ENCODE peak calls at places on chromosomes 11 and 22, in six cellular contexts. J, D, V, T, F and X are unnamed samples.

GRCh38 chr11:114773541-114774338 is 95.4 kb downstream of the NXPE2 start:
- DNase-seq in J (no peak), D (no peak), V (no peak), T (no peak), F (no peak), X (no peak)

GRCh38 chr11:19715373-19715772 is 2.7 kb downstream of the NAV2 start:
- DNase-seq in J (no peak), D (peak; percentile 74), V (no peak), T (no peak), F (no peak), X (no peak)

GRCh38 chr11:26228778-26229177 is 103.2 kb upstream of the ANO3 start:
- DNase-seq in J (no peak), D (no peak), V (no peak), T (no peak), F (no peak), X (no peak)

GRCh38 chr22:31143537-31143936 is 3.2 kb upstream of the PLA2G3 start:
- DNase-seq in J (no peak), D (peak; percentile 32), V (peak; percentile 12), T (no peak), F (no peak), X (no peak)

GRCh38 chr11:115590254-115590653 is 86.0 kb upstream of the CADM1 start:
- DNase-seq in J (no peak), D (no peak), V (no peak), T (no peak), F (no peak), X (peak; percentile 45)

GRCh38 chr11:80241766-80242165 is 800.9 kb upstream of the TENM4 start:
- DNase-seq in J (no peak), D (no peak), V (no peak), T (no peak), F (no peak), X (no peak)

GRCh38 chr11:117950999-117951961 is 22.1 kb upstream of the TMPRSS13 start:
- DNase-seq in J (no peak), D (no peak), V (no peak), T (no peak), F (no peak), X (no peak)

GRCh38 chr22:45994516-45995404 is 17.8 kb upstream of the WNT7B start:
- DNase-seq in J (peak; percentile 87), D (peak; percentile 90), V (peak; percentile 87), T (peak; percentile 94), F (peak; percentile 63), X (peak; percentile 91)

GRCh38 chr11:117876341-117877119 is at the start of gene FXYD6:
- DNase-seq in J (no peak), D (no peak), V (peak; percentile 76), T (peak; percentile 94), F (no peak), X (peak; percentile 84)

GRCh38 chr22:24926428-24926725 is 20.1 kb downstream of the LHFPL7 start:
- DNase-seq in J (no peak), D (no peak), V (no peak), T (no peak), F (no peak), X (no peak)

GRCh38 chr11:119320593-119321524 is 3.9 kb upstream of the MCAM start:
- DNase-seq in J (peak; percentile 64), D (peak; percentile 92), V (peak; percentile 70), T (peak; percentile 87), F (peak; percentile 32), X (no peak)

GRCh38 chr11:128891912-128892398 is 799 bp downstream of the KCNJ5 start:
- DNase-seq in J (no peak), D (no peak), V (no peak), T (peak; percentile 64), F (no peak), X (no peak)

GRCh38 chr11:33899383-33900037 is 7.6 kb upstream of the LMO2 start:
- DNase-seq in J (peak; percentile 55), D (peak; percentile 89), V (no peak), T (peak; percentile 83), F (no peak), X (peak; percentile 46)

GRCh38 chr11:128336203-128336602 is 251.2 kb downstream of the ETS1 start:
- DNase-seq in J (peak; percentile 50), D (peak; percentile 80), V (no peak), T (peak; percentile 93), F (no peak), X (peak; percentile 34)

GRCh38 chr11:75867778-75868374 is 52.9 kb downstream of the UVRAG start:
- DNase-seq in J (no peak), D (no peak), V (no peak), T (no peak), F (peak; percentile 35), X (peak; percentile 55)

GRCh38 chr22:17951315-17951714 is 73.0 kb downstream of the MICAL3 start:
- DNase-seq in J (no peak), D (no peak), V (no peak), T (no peak), F (no peak), X (no peak)

GRCh38 chr22:47197735-47198500 is 435.5 kb downstream of the TBC1D22A start:
- DNase-seq in J (no peak), D (no peak), V (peak; percentile 21), T (peak; percentile 68), F (no peak), X (no peak)

GRCh38 chr11:27926981-27927481 is 180.9 kb downstream of the KIF18A start:
- DNase-seq in J (no peak), D (no peak), V (no peak), T (no peak), F (no peak), X (no peak)

GRCh38 chr22:48635825-48636224 is 1191.8 kb downstream of the BRD1 start:
- DNase-seq in J (no peak), D (no peak), V (no peak), T (no peak), F (no peak), X (no peak)

GRCh38 chr11:7449841-7450214 is 35.5 kb upstream of the OLFML1 start:
- DNase-seq in J (no peak), D (no peak), V (no peak), T (no peak), F (no peak), X (no peak)

GRCh38 chr22:17087176-17088131 is 2.7 kb downstream of the IL17RA start:
- DNase-seq in J (no peak), D (peak; percentile 55), V (no peak), T (no peak), F (peak; percentile 40), X (no peak)

DNA sequence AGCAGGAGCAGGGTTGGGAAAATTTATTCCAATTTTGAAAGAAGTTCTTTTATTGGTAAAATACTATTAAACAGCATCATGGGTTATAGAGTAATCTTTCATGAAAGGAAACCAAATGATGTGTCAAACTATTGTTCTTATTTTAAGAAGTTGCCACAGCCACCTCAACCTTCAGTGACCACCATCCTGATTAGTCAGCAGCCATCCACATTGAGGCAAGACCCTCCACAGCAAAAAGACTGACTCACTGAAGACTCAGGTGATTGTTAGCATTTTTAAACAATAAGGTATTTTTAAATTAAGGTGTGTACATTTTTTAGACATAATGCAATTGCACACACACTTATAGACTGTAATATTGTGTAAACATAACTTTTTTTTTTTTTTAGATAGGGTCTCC is 3.7 kb upstream of the HEPHL1 start:
- DNase-seq in J (no peak), D (no peak), V (no peak), T (no peak), F (no peak), X (no peak)
- H3K4me1 ChIP-seq in J (no peaks in the 10 kb centered on the region), D (peaks cover 13% of the 10 kb centered on the region), V (no peaks in the 10 kb centered on the region), T (no peaks in the 10 kb centered on the region), F (no peaks in the 10 kb centered on the region), X (no peaks in the 10 kb centered on the region)

GRCh38 chr11:30216534-30216933 is 14.3 kb upstream of the FSHB start:
- DNase-seq in J (no peak), D (no peak), V (no peak), T (no peak), F (no peak), X (no peak)
- H3K4me1 ChIP-seq in J (no peaks in the 10 kb centered on the region), D (no peaks in the 10 kb centered on the region), V (no peaks in the 10 kb centered on the region), T (no peaks in the 10 kb centered on the region), F (no peaks in the 10 kb centered on the region), X (no peaks in the 10 kb centered on the region)

DNA sequence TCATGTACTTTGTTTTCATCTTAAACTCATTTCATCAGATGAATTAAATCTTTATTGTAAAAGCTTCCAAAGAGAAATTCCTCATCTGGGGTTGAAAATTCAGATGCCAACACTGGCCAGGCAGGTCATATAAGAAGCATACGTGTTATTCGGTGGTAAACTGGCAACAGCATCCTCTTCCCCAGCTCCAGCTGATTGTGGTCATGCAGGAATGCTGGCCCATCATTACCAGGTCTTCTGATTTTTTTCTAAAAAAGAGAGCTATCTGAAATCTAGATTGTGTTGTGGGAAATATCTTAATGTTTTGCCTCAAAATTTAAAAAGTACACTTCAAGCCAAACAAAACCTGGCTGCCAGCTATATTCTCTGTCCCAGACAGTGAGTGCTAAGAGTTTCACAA is 53.6 kb downstream of the ARFGAP2 start:
- DNase-seq in J (no peak), D (no peak), V (no peak), T (no peak), F (no peak), X (no peak)
- H3K4me1 ChIP-seq in J (no peaks in the 10 kb centered on the region), D (no peaks in the 10 kb centered on the region), V (peaks cover 5% of the 10 kb centered on the region), T (no peaks in the 10 kb centered on the region), F (peaks cover 3% of the 10 kb centered on the region), X (no peaks in the 10 kb centered on the region)

DNA sequence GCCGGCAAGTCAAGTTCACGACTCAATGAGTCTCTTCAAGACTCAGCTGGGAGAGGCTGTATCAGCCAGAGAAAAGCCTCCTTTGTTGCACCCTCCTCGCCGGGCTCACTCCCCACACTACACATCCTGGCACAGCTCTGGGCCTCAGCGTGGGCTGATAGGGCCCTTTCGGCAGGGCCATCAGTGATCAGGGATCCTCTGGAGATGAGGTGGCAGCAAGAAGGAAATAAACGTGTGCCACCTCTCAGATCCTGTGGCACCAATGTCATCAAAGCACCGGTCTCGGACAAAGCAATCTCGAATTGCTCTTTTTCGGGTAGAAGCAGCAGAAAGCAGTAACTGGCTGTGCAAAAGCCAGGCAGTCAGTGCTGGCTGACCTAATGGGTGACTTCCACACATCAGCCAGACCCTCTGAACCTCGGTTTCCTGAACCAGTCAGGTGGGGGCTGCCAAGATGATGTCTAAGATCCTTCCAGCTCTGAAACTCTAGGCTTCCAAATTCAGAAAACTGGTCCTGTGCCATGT is 2.1 kb downstream of the EHD1 start:
- DNase-seq in J (no peak), D (no peak), V (no peak), T (peak; percentile 46), F (no peak), X (no peak)
- H3K4me1 ChIP-seq in J (peaks cover 86% of the 10 kb centered on the region), D (peaks cover 75% of the 10 kb centered on the region), V (no peaks in the 10 kb centered on the region), T (peaks cover 60% of the 10 kb centered on the region), F (peaks cover 86% of the 10 kb centered on the region), X (no peaks in the 10 kb centered on the region)

DNA sequence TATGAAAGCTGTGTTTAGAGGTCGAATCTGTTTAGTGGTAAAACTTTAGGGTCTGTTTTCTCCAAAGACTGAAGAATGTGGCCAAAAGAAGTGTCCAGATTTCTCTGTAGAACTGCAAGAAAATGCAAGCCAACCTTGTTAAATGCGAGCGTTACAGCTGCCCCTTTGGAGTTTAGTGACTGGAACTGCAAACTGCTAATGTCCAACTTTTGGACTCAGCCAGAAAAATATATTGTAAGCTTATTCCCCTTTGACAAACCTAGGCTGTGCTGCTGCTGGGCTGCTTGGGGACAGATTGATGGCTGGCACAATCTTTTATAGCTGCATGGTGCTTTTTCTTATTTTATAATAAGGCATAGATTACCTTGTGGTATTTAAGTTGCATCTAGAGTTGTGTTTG is 3.9 kb downstream of the TEAD1 start:
- DNase-seq in J (no peak), D (no peak), V (no peak), T (no peak), F (no peak), X (no peak)
- H3K4me1 ChIP-seq in J (peaks cover 54% of the 10 kb centered on the region), D (peaks cover 50% of the 10 kb centered on the region), V (peaks cover 20% of the 10 kb centered on the region), T (peaks cover 18% of the 10 kb centered on the region), F (peaks cover 9% of the 10 kb centered on the region), X (peaks cover 22% of the 10 kb centered on the region)